ENCODE peak calls at places on chromosome 2, in ten cellular contexts. K, Y, S, I, Z, H, R, C, U and A are unnamed samples.
A peak's percentile ranks its signal among the peaks of the same experiment; 100 is the strongest.

GRCh38 chr2:11863103-11863502 is 116.7 kb downstream of the LPIN1 start:
- DNase-seq in Z (no peak), H (no peak), C (no peak), U (no peak), R (no peak), I (no peak), S (no peak), K (no peak), Y (peak; percentile 18), A (peak; percentile 19)

GRCh38 chr2:160635488-160635887 is 141.9 kb upstream of the RBMS1 start:
- DNase-seq in R (no peak), S (no peak), Y (no peak), Z (no peak), K (no peak), I (no peak), H (no peak), U (no peak), C (no peak), A (no peak)

GRCh38 chr2:23606968-23607367 is 222.0 kb downstream of the KLHL29 start:
- DNase-seq in S (no peak), H (no peak), Y (no peak), K (no peak), C (no peak), I (no peak), R (no peak), Z (no peak), U (no peak), A (no peak)

GRCh38 chr2:75416420-75417342 is 144.1 kb downstream of the EVA1A start:
- DNase-seq in U (no peak), Y (no peak), S (no peak), C (no peak), R (no peak), H (no peak), K (no peak), Z (no peak), I (no peak), A (no peak)

GRCh38 chr2:16664809-16665745 is 557 bp downstream of the CYRIA start:
- DNase-seq in R (no peak), Y (no peak), C (no peak), U (no peak), Z (peak; percentile 17), S (no peak), H (no peak), I (no peak), K (peak; percentile 74), A (no peak)

GRCh38 chr2:18437909-18438308 is 122.5 kb downstream of the RDH14 start:
- DNase-seq in R (no peak), Z (no peak), C (no peak), I (no peak), U (no peak), Y (no peak), S (no peak), H (no peak), K (no peak), A (no peak)

GRCh38 chr2:131023758-131024157 is 69.5 kb downstream of the FAM168B start:
- DNase-seq in R (no peak), C (no peak), U (no peak), S (no peak), Y (no peak), K (no peak), H (no peak), Z (no peak), I (no peak), A (no peak)

GRCh38 chr2:237341872-237342271 is 72.1 kb downstream of the COL6A3 start:
- DNase-seq in U (no peak), C (no peak), I (no peak), K (no peak), H (no peak), Z (no peak), S (no peak), R (no peak), Y (no peak), A (no peak)

GRCh38 chr2:1602359-1603010 is 141.8 kb downstream of the PXDN start:
- DNase-seq in Y (no peak), S (no peak), R (no peak), C (no peak), Z (no peak), K (peak; percentile 24), U (no peak), H (no peak), I (no peak), A (no peak)

GRCh38 chr2:68043719-68044498 is 18.9 kb downstream of the C1D start:
- DNase-seq in Z (no peak), K (no peak), H (no peak), Y (no peak), C (no peak), R (no peak), S (no peak), U (no peak), I (no peak), A (no peak)

GRCh38 chr2:43131890-43132522 is 94.4 kb downstream of the ZFP36L2 start:
- DNase-seq in Z (no peak), I (no peak), C (peak; percentile 76), R (no peak), U (no peak), K (peak; percentile 68), H (no peak), Y (no peak), S (no peak), A (no peak)

GRCh38 chr2:78977661-78978145 is 47.8 kb upstream of the REG3G start:
- DNase-seq in R (peak; percentile 17), Z (no peak), I (peak; percentile 44), H (no peak), C (no peak), S (no peak), Y (no peak), U (no peak), K (no peak), A (no peak)

GRCh38 chr2:75539955-75540716 is 20.6 kb downstream of the EVA1A start:
- DNase-seq in H (no peak), I (no peak), R (no peak), S (no peak), Y (no peak), U (no peak), Z (no peak), K (no peak), C (no peak), A (no peak)

GRCh38 chr2:190088917-190089316 is 26.4 kb upstream of the MSTN start:
- DNase-seq in U (peak; percentile 48), I (peak; percentile 8), K (no peak), S (no peak), C (no peak), Y (peak; percentile 10), H (peak; percentile 23), R (peak; percentile 6), Z (peak; percentile 10), A (peak; percentile 35)

GRCh38 chr2:235006986-235007385 is 55.2 kb downstream of the SH3BP4 start:
- DNase-seq in H (no peak), R (no peak), C (no peak), Z (no peak), U (no peak), K (peak; percentile 39), S (no peak), Y (no peak), I (no peak), A (no peak)

GRCh38 chr2:37653805-37654378 is 17.6 kb downstream of the CDC42EP3 start:
- DNase-seq in I (peak; percentile 77), Y (peak; percentile 34), K (peak; percentile 64), R (no peak), H (no peak), Z (no peak), C (no peak), S (no peak), U (no peak), A (no peak)

GRCh38 chr2:167721593-167721992 is 525.8 kb downstream of the STK39 start:
- DNase-seq in I (no peak), S (no peak), H (no peak), K (no peak), Y (no peak), R (no peak), C (no peak), U (no peak), Z (no peak), A (no peak)

GRCh38 chr2:158968396-158969161 is at the start of gene TANC1:
- DNase-seq in U (peak; percentile 82), Z (peak; percentile 72), H (peak; percentile 42), R (peak; percentile 75), K (peak; percentile 98), I (peak; percentile 64), C (peak; percentile 93), Y (peak; percentile 56), S (peak; percentile 98), A (peak; percentile 40)

GRCh38 chr2:136801628-136802027 is 36.3 kb downstream of the THSD7B start:
- DNase-seq in K (no peak), U (no peak), S (no peak), Z (no peak), H (no peak), Y (no peak), R (no peak), C (no peak), I (no peak), A (no peak)

GRCh38 chr2:241777167-241777685 is 604 bp downstream of the GAL3ST2 start:
- DNase-seq in I (no peak), Y (no peak), Z (no peak), H (no peak), C (no peak), R (no peak), U (no peak), S (peak; percentile 67), K (no peak), A (no peak)

GRCh38 chr2:222797308-222797707 is 63.5 kb upstream of the ACSL3 start:
- DNase-seq in H (no peak), U (no peak), Z (peak; percentile 45), R (no peak), C (no peak), I (no peak), S (no peak), Y (no peak), K (no peak), A (no peak)

GRCh38 chr2:21633531-21634310 is 510.0 kb downstream of the TDRD15 start:
- DNase-seq in Z (no peak), Y (no peak), C (no peak), U (no peak), H (no peak), K (no peak), R (no peak), I (no peak), S (no peak), A (no peak)

GRCh38 chr2:4882421-4882820 is 809.8 kb upstream of the SOX11 start:
- DNase-seq in S (no peak), R (no peak), I (no peak), Z (no peak), U (no peak), H (no peak), K (no peak), C (no peak), Y (no peak), A (no peak)

GRCh38 chr2:53422979-53423378 is 344.6 kb upstream of the CHAC2 start:
- DNase-seq in Z (no peak), R (peak; percentile 15), I (no peak), U (peak; percentile 16), K (no peak), S (no peak), H (no peak), Y (no peak), C (no peak), A (no peak)

GRCh38 chr2:216029416-216030129 is 16.2 kb upstream of the MREG start:
- DNase-seq in K (no peak), H (no peak), U (no peak), R (no peak), S (no peak), Z (no peak), I (no peak), Y (no peak), C (no peak), A (no peak)

GRCh38 chr2:168849610-168850009 is 40.6 kb downstream of the SPC25 start:
- DNase-seq in Y (no peak), K (no peak), S (no peak), C (no peak), R (no peak), U (no peak), I (no peak), H (no peak), Z (no peak), A (no peak)

GRCh38 chr2:53442783-53443182 is 324.8 kb upstream of the CHAC2 start:
- DNase-seq in K (no peak), R (no peak), Y (no peak), C (no peak), U (no peak), I (no peak), H (no peak), S (no peak), Z (no peak), A (no peak)

GRCh38 chr2:67709835-67710234 is 312.7 kb downstream of the ETAA1 start:
- DNase-seq in Z (no peak), U (no peak), S (no peak), Y (no peak), H (no peak), C (no peak), I (no peak), R (no peak), K (no peak), A (no peak)